ENCODE peak calls at places on chromosomes 2 and 18, in nine cellular contexts. X is HEK293T; Z is HFFc6; Y is effector CD8-positive, alpha-beta T cell; M is epithelial cell of esophagus; W is NCI-H1092 treated with DMSO at 0.1 percent for 48 hours; B is activated naive CD4-positive, alpha-beta T cell treated with anti-CD3 and anti-CD28 coated beads, Interleukin-2, amount 10 ng/mL, durations not matched to agents 7 days and 5 days; K is HCT116; Q is nucleus accumbens. I is an unnamed sample.

GRCh38 chr2:240813231-240813921 is 6.6 kb downstream of the KIF1A start:
- DNase-seq in X (no peak), Z (no peak), Y (no peak), M (no peak), W (no peak), B (peak), K (no peak), Q (no peak), I (no peak)

GRCh38 chr2:186523781-186524180 is 37.7 kb downstream of the ZC3H15 start:
- DNase-seq in X (no peak), Z (no peak), Y (no peak), M (no peak), W (no peak), B (no peak), K (no peak), Q (no peak), I (no peak)

GRCh38 chr2:9910699-9911098 is 40.8 kb upstream of the GRHL1 start:
- DNase-seq in X (no peak), Z (no peak), Y (no peak), M (no peak), W (no peak), B (no peak), K (no peak), Q (no peak), I (no peak)

GRCh38 chr2:197079832-197080555 is 153.5 kb upstream of the PGAP1 start:
- DNase-seq in X (no peak), Z (no peak), Y (no peak), M (peak), W (no peak), B (no peak), K (no peak), Q (no peak), I (peak)

GRCh38 chr2:149329068-149329467 is 1.3 kb upstream of the LYPD6 start:
- DNase-seq in X (peak), Z (no peak), Y (no peak), M (peak), W (peak), B (no peak), K (peak), Q (no peak), I (peak)

GRCh38 chr2:235220331-235220730 is 268.5 kb downstream of the SH3BP4 start:
- DNase-seq in X (no peak), Z (no peak), Y (no peak), M (no peak), W (no peak), B (no peak), K (no peak), Q (no peak), I (no peak)

GRCh38 chr2:58056201-58056916 is 9.8 kb downstream of the VRK2 start:
- DNase-seq in X (no peak), Z (no peak), Y (no peak), M (no peak), W (no peak), B (no peak), K (no peak), Q (no peak), I (no peak)

GRCh38 chr2:14255135-14255820 is 377.2 kb upstream of the LRATD1 start:
- DNase-seq in X (peak), Z (no peak), Y (no peak), M (no peak), W (no peak), B (no peak), K (no peak), Q (no peak), I (no peak)

GRCh38 chr18:79915161-79916127 is 36.0 kb downstream of the SLC66A2 start:
- DNase-seq in X (no peak), Z (no peak), Y (no peak), M (no peak), W (no peak), B (no peak), K (no peak), Q (no peak), I (no peak)

GRCh38 chr18:47215554-47216138 is 35.8 kb downstream of the SKOR2 start:
- DNase-seq in X (peak), Z (peak), Y (no peak), M (peak), W (peak), B (peak), K (peak), Q (no peak), I (peak)

GRCh38 chr2:10065683-10066055 is 14.5 kb downstream of the CYS1 start:
- DNase-seq in X (no peak), Z (no peak), Y (no peak), M (no peak), W (no peak), B (no peak), K (no peak), Q (no peak), I (no peak)

GRCh38 chr2:207514451-207514850 is 15.3 kb upstream of the CREB1 start:
- DNase-seq in X (no peak), Z (peak), Y (no peak), M (no peak), W (no peak), B (no peak), K (no peak), Q (no peak), I (peak)

GRCh38 chr18:57175550-57175949 is 28.7 kb downstream of the BOD1L2 start:
- DNase-seq in X (no peak), Z (no peak), Y (no peak), M (no peak), W (no peak), B (no peak), K (no peak), Q (no peak), I (no peak)

I was measured in PC-3.